ENCODE peak calls at places on chromosomes 7 and 10, in five cellular contexts. S, K, L, X and B are unnamed samples.

GRCh38 chr7:47565841-47566240 is 16.1 kb downstream of the TNS3 start:
- DNase-seq in K (no peak), X (no peak), S (no peak), L (no peak), B (no peak)

GRCh38 chr7:131688738-131689661 is 132.6 kb upstream of the PODXL start:
- DNase-seq in K (peak; percentile 35), X (peak; percentile 52), S (peak; percentile 69), L (peak; percentile 71), B (peak; percentile 55)

GRCh38 chr10:95597788-95598187 is 36.6 kb upstream of the SORBS1 start:
- DNase-seq in X (no peak), L (no peak), K (no peak), S (no peak), B (no peak)

GRCh38 chr7:98811299-98811698 is 58.5 kb downstream of the TMEM130 start:
- DNase-seq in L (no peak), K (no peak), S (no peak), X (no peak), B (no peak)

GRCh38 chr7:101772508-101773306 is 44.7 kb upstream of the CUX1 start:
- DNase-seq in S (no peak), L (no peak), K (no peak), X (no peak), B (no peak)

GRCh38 chr10:131697461-131698128 is 203.2 kb upstream of the PPP2R2D start:
- DNase-seq in S (no peak), X (no peak), L (no peak), K (no peak), B (no peak)

GRCh38 chr7:155257482-155258232 is 40.0 kb upstream of the INSIG1 start:
- DNase-seq in X (peak; percentile 67), K (peak; percentile 56), S (peak; percentile 80), L (peak; percentile 68), B (peak; percentile 73)

GRCh38 chr7:7176421-7177043 is 5.8 kb upstream of the C1GALT1 start:
- DNase-seq in K (no peak), X (no peak), L (no peak), S (no peak), B (no peak)

GRCh38 chr7:157228864-157229422 is 90.2 kb downstream of the UBE3C start:
- DNase-seq in L (no peak), K (no peak), X (no peak), S (peak; percentile 18), B (no peak)

GRCh38 chr7:146864644-146865043 is 748.0 kb downstream of the CNTNAP2 start:
- DNase-seq in L (no peak), X (no peak), S (no peak), K (no peak), B (no peak)

GRCh38 chr10:114773197-114773532 is 48.4 kb upstream of the FHIP2A start:
- DNase-seq in L (no peak), X (no peak), K (no peak), S (no peak), B (no peak)

GRCh38 chr7:147579148-147579547 is 1011.4 kb upstream of the C7orf33 start:
- DNase-seq in L (no peak), X (no peak), S (no peak), K (no peak), B (no peak)

GRCh38 chr7:15571303-15571878 is 9.6 kb upstream of the AGMO start:
- DNase-seq in K (no peak), S (no peak), L (no peak), X (no peak), B (no peak)

GRCh38 chr10:23535381-23535780 is 96.5 kb downstream of the OTUD1 start:
- DNase-seq in X (no peak), S (no peak), L (no peak), K (no peak), B (no peak)

GRCh38 chr10:133238066-133238804 is 580 bp downstream of the VENTX start:
- DNase-seq in S (no peak), X (no peak), K (no peak), L (no peak), B (no peak)

GRCh38 chr10:1377231-1377630 is 321.0 kb downstream of the WDR37 start:
- DNase-seq in S (no peak), K (no peak), X (no peak), L (peak; percentile 2), B (no peak)

GRCh38 chr10:88974446-88975376 is 15.9 kb upstream of the FAS start:
- DNase-seq in L (no peak), S (no peak), X (no peak), K (no peak), B (no peak)

GRCh38 chr10:79429751-79430150 is 15.7 kb downstream of the ZCCHC24 start:
- DNase-seq in S (no peak), L (no peak), K (no peak), X (no peak), B (no peak)
- H3K27ac ChIP-seq in S (no peak overlapping the region), L (peak overlapping the region; percentile 56), K (no peak overlapping the region), X (peak overlapping the region; percentile 95), B (no peak overlapping the region)

GRCh38 chr7:138354066-138354465 is 106.0 kb upstream of the TRIM24 start:
- DNase-seq in S (no peak), K (no peak), X (no peak), L (no peak), B (no peak)

GRCh38 chr7:138350701-138351357 is 109.2 kb upstream of the TRIM24 start:
- DNase-seq in K (no peak), L (no peak), X (no peak), S (no peak), B (no peak)

GRCh38 chr7:138350103-138350700 is 109.9 kb upstream of the TRIM24 start:
- DNase-seq in L (no peak), K (no peak), X (no peak), S (no peak), B (no peak)

GRCh38 chr7:138355254-138355653 is 104.8 kb upstream of the TRIM24 start:
- DNase-seq in S (no peak), K (no peak), L (no peak), X (no peak), B (no peak)

GRCh38 chr7:138352570-138353461 is 107.2 kb upstream of the TRIM24 start:
- DNase-seq in S (no peak), K (no peak), X (no peak), L (no peak), B (no peak)
- TF ChIP-seq POLR2A in S (no peak), K (no peak), X (no peak), L (no peak), B (no peak)

DNA sequence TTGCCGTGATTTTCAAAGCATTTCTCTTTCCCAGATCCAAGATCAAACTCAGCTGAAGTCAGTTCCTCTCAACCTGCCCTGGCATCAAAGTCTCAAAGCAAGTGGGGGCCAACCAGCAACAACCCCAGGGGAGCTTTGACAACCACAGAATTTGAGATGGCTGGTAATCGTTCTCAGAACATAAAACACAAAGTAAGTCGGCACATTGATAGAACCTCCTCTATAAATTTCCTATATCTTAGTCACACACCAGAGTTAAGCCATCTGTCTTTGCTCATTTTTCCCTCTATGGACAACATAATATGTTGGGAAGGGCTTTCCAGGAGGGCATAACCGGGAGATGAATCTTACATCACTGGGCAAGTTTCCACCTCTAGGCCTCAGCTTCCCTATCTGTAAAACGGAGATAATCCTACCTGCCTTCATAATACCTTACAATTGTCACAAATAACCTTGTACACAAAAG is 1.2 kb upstream of the DNAJC9 start:
- DNase-seq in X (no peak), K (no peak), S (no peak), L (no peak), B (no peak)
- H3K27ac ChIP-seq in X (no peak overlapping the region), K (no peak overlapping the region), S (no peak overlapping the region), L (peak overlapping the region; percentile 87), B (peak overlapping the region; percentile 81)

DNA sequence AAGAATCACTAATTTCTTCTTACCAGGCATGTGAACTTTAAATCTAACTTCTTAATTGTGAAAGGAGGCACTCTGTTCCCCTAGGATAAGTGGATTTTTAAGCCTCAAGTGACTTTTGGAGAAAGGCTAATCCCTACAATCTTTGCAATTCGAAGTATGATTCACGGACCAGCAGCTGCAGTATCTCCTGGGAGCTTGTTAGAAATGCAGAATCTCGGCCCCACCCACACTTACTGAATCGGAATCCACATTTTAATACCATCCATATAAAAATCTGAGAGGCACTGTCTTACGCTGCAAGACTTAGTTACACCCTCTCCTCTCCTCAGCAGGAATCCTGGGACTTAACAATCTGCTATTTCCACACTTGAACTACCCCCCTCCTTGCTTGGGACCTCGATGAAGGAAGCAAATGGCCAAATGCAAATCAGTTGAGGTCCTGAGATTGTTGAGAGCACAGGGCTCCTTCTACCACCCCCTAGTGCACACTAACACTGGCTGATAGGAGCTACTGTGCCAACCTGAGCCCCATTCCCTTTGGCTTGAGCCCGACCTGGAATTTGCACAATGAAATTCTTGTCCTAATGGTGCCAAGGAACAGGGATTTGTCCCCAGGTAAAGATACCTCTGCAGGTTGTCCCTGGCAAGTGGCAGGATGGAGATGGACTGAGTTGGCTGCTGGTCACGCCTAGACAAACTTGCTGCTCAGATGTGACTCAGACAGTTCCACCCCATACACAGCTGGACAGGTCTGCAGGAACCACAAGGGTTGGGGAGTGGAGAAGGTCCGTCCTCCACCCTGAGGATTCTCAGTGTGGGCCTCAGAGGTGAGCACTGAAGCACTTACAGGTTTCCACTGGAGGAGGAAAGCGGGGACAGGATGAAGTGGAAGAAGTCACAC is 20.8 kb downstream of the ITPRIP start:
- DNase-seq in S (no peak), X (peak; percentile 54), K (no peak), L (no peak), B (peak; percentile 51)
- TF ChIP-seq POLR2A in S (no peak), X (no peak), K (no peak), L (no peak), B (no peak)

GRCh38 chr7:43645699-43646226 is 62.9 kb downstream of the STK17A start:
- DNase-seq in X (no peak), K (no peak), S (no peak), L (no peak), B (no peak)

GRCh38 chr7:43640679-43641078 is 57.8 kb downstream of the STK17A start:
- DNase-seq in S (no peak), L (no peak), K (no peak), X (no peak), B (no peak)

GRCh38 chr7:43639858-43640491 is 57.1 kb downstream of the STK17A start:
- DNase-seq in S (peak; percentile 77), L (peak; percentile 72), X (no peak), K (no peak), B (peak; percentile 40)

GRCh38 chr7:43643842-43644241 is 60.9 kb downstream of the STK17A start:
- DNase-seq in L (no peak), X (no peak), S (no peak), K (no peak), B (no peak)

GRCh38 chr7:43642897-43643630 is 60.2 kb downstream of the STK17A start:
- DNase-seq in X (no peak), L (no peak), K (no peak), S (no peak), B (no peak)
- H3K27ac ChIP-seq in X (no peak overlapping the region), L (no peak overlapping the region), K (no peak overlapping the region), S (no peak overlapping the region), B (no peak overlapping the region)

GRCh38 chr10:124508907-124509454 is 47.4 kb downstream of the LHPP start:
- DNase-seq in X (no peak), L (no peak), S (no peak), K (no peak), B (no peak)

GRCh38 chr10:124508070-124508667 is 46.5 kb downstream of the LHPP start:
- DNase-seq in S (no peak), L (no peak), X (no peak), K (no peak), B (no peak)

GRCh38 chr10:124511205-124512039 is 49.8 kb downstream of the LHPP start:
- DNase-seq in L (no peak), X (no peak), S (no peak), K (no peak), B (no peak)

GRCh38 chr10:124510536-124511158 is 49.0 kb downstream of the LHPP start:
- DNase-seq in X (no peak), K (no peak), S (no peak), L (no peak), B (no peak)

GRCh38 chr10:124509836-124510535 is 48.4 kb downstream of the LHPP start:
- DNase-seq in L (no peak), K (no peak), X (no peak), S (no peak), B (no peak)
- TF ChIP-seq POLR2A in L (no peak), K (no peak), X (no peak), S (no peak), B (no peak)